ENCODE peak calls at places on chromosomes 16 and 17, in seven cellular contexts. J is HepG2, F is GM12878, O is stomach, W is sigmoid colon, X is H1, T is suprapubic skin. P is an unnamed sample.

GRCh38 chr16:54942353-54942943 is 11.8 kb downstream of the IRX5 start:
- DNase-seq in O (no peak), X (no peak), J (no peak), F (no peak), W (no peak), T (no peak), P (peak; percentile 39)

GRCh38 chr16:72666267-72666666 is 381.7 kb downstream of the ZFHX3 start:
- DNase-seq in T (no peak), O (no peak), W (no peak), F (no peak), X (no peak), J (no peak), P (no peak)

GRCh38 chr16:89560413-89561194 is at the start of gene RPL13:
- DNase-seq in X (peak; percentile 92), F (peak; percentile 67), O (peak; percentile 96), W (peak; percentile 98), T (peak; percentile 97), J (peak; percentile 95), P (peak; percentile 98)

GRCh38 chr17:30458371-30458770 is 18.8 kb upstream of the GOSR1 start:
- DNase-seq in X (no peak), O (no peak), J (no peak), W (no peak), F (no peak), T (no peak), P (no peak)

GRCh38 chr17:1134634-1135324 is 45.0 kb downstream of the ABR start:
- DNase-seq in W (no peak), T (no peak), X (no peak), J (no peak), F (no peak), O (no peak), P (no peak)

GRCh38 chr16:47851026-47851610 is 304.7 kb downstream of the ABCC12 start:
- DNase-seq in O (no peak), T (no peak), J (no peak), F (no peak), X (peak; percentile 33), W (no peak), P (peak; percentile 85)

GRCh38 chr16:1366060-1366711 is 14.5 kb downstream of the GNPTG start:
- DNase-seq in W (no peak), T (no peak), J (no peak), X (no peak), O (no peak), F (no peak), P (no peak)

GRCh38 chr17:43810226-43810715 is 22.7 kb downstream of the MPP3 start:
- DNase-seq in F (no peak), X (no peak), O (no peak), J (no peak), W (no peak), T (no peak), P (no peak)

GRCh38 chr16:26988186-26988585 is 78.5 kb upstream of the C16orf82 start:
- DNase-seq in X (no peak), J (no peak), O (no peak), T (no peak), W (no peak), F (no peak), P (no peak)

GRCh38 chr16:86662195-86662594 is 83.8 kb downstream of the FOXL1 start:
- DNase-seq in W (no peak), T (no peak), J (no peak), O (no peak), X (no peak), F (no peak), P (no peak)

GRCh38 chr16:11624205-11624604 is 37.5 kb upstream of the LITAF start:
- DNase-seq in T (no peak), W (no peak), X (no peak), F (no peak), J (no peak), O (no peak), P (no peak)

GRCh38 chr17:42286411-42287295 is 1.6 kb upstream of the STAT5A start:
- DNase-seq in T (peak; percentile 76), X (no peak), O (peak; percentile 24), J (no peak), F (no peak), W (peak; percentile 78), P (peak; percentile 92)

GRCh38 chr17:29138991-29139682 is 41.1 kb downstream of the MYO18A start:
- DNase-seq in X (no peak), T (no peak), O (peak; percentile 46), F (no peak), J (no peak), W (no peak), P (no peak)

GRCh38 chr17:81059026-81059425 is 24.1 kb downstream of the BAIAP2 start:
- DNase-seq in T (no peak), X (no peak), O (no peak), W (no peak), J (no peak), F (no peak), P (no peak)

GRCh38 chr17:81056352-81056751 is 21.4 kb downstream of the BAIAP2 start:
- DNase-seq in F (no peak), W (no peak), O (no peak), X (no peak), J (no peak), T (no peak), P (no peak)

GRCh38 chr17:81057777-81058176 is 22.8 kb downstream of the BAIAP2 start:
- DNase-seq in J (no peak), T (no peak), O (no peak), W (no peak), F (no peak), X (no peak), P (no peak)

GRCh38 chr17:81058263-81058871 is 23.4 kb downstream of the BAIAP2 start:
- DNase-seq in O (no peak), T (no peak), J (no peak), F (no peak), X (no peak), W (no peak), P (no peak)

DNA sequence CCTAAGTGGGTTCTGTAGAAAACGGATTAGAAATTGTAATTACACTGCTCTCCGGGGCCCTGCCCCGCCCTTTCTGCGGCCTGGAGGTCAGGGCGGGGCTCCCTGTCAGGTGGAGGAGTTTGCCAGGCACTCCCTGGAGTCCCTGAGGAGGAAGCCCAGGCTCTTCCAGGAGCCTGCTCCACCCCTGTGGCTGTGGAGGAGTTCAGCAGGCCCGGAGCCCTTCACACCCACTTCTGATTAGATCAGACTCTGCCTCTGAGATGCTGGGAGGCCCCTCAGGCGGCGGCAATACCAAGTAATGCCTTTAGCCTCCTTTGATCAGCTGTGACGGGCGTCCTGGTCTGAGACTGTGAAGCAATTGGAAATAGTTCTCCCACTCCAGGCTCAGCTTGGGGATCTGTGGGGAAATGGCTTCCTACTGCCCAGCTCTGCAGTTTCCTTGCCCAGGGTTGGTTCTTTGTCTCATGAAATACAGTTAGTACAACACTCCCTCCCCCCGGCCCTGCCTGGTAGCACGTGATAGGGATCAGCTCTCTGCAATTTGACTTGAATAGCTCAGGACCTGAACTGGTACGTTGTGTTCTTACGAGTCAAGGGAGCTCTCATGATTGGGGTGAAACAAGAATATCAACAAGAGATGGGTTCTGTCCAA is 22.3 kb downstream of the BAIAP2 start:
- DNase-seq in J (no peak), X (no peak), O (peak; percentile 84), T (no peak), W (peak; percentile 93), F (no peak), P (peak; percentile 92)
- TF ChIP-seq POLR2AphosphoS5 in J (no peak), X (no peak), O (peak; percentile 53), T (peak; percentile 54), W (peak; percentile 77), F (no peak), P (peak; percentile 71)

GRCh38 chr16:8868272-8869211 is at the start of gene CARHSP1:
- DNase-seq in W (peak; percentile 93), F (peak; percentile 51), X (peak; percentile 88), T (peak; percentile 92), J (peak; percentile 93), O (peak; percentile 89), P (peak; percentile 96)
- TF ChIP-seq EP300 in W (no peak), F (no peak), X (no peak), T (no peak), J (peak; percentile 4), O (no peak), P (no peak)

GRCh38 chr17:46814446-46814845 is 4.0 kb downstream of the WNT3 start:
- DNase-seq in J (no peak), T (no peak), X (no peak), W (no peak), F (no peak), O (no peak), P (no peak)
- H3K27me3 ChIP-seq in J (peaks cover 79% of the 10 kb centered on the region), T (peaks cover 49% of the 10 kb centered on the region), X (peaks cover 50% of the 10 kb centered on the region), W (peaks cover 26% of the 10 kb centered on the region), F (peaks cover 5% of the 10 kb centered on the region), O (peaks cover 60% of the 10 kb centered on the region), P (peaks cover 32% of the 10 kb centered on the region)

GRCh38 chr17:2398655-2399571 is 1.9 kb downstream of the MNT start:
- DNase-seq in X (peak; percentile 74), T (peak; percentile 85), F (no peak), W (peak; percentile 86), O (peak; percentile 47), J (peak; percentile 86), P (no peak)
- TF ChIP-seq POLR2AphosphoS5 in X (peak; percentile 60), T (no peak), F (no peak), W (peak; percentile 68), O (peak; percentile 73), J (peak; percentile 48), P (peak; percentile 32)

GRCh38 chr17:48548687-48549621 is 4.0 kb upstream of the HOXB2 start:
- DNase-seq in F (no peak), O (no peak), J (no peak), T (no peak), X (no peak), W (no peak), P (no peak)

GRCh38 chr17:48547839-48548686 is 3.2 kb upstream of the HOXB2 start:
- DNase-seq in F (no peak), O (no peak), J (no peak), W (peak; percentile 81), X (no peak), T (no peak), P (no peak)

GRCh38 chr17:48546187-48546923 is 1.4 kb upstream of the HOXB2 start:
- DNase-seq in W (peak; percentile 79), O (no peak), T (no peak), J (no peak), F (no peak), X (no peak), P (no peak)

GRCh38 chr17:48545539-48545938 is 630 bp upstream of the HOXB2 start:
- DNase-seq in W (peak; percentile 19), X (no peak), T (no peak), O (no peak), F (no peak), J (no peak), P (no peak)

GRCh38 chr17:48546924-48547838 is 2.3 kb upstream of the HOXB2 start:
- DNase-seq in F (no peak), O (no peak), X (no peak), W (peak; percentile 90), T (no peak), J (no peak), P (no peak)
- TF ChIP-seq EP300 in F (no peak), O (no peak), X (no peak), W (no peak), T (no peak), J (no peak), P (no peak)

GRCh38 chr17:59778996-59779395 is 71.5 kb downstream of the VMP1 start:
- DNase-seq in W (no peak), F (no peak), J (no peak), O (no peak), X (no peak), T (no peak), P (no peak)
- H3K27me3 ChIP-seq in W (no peaks in the 10 kb centered on the region), F (no peaks in the 10 kb centered on the region), J (no peaks in the 10 kb centered on the region), O (no peaks in the 10 kb centered on the region), X (no peaks in the 10 kb centered on the region), T (no peaks in the 10 kb centered on the region), P (no peaks in the 10 kb centered on the region)

P was measured in esophagus muscularis mucosa.